ENCODE peak calls at places on chromosomes 5 and 9, in four cellular contexts. M is upper lobe of right lung, R is gastrocnemius medialis, Q is HFFc6. W is an unnamed sample.

GRCh38 chr5:158039911-158040347 is 181.0 kb upstream of the CLINT1 start:
- DNase-seq in R (no peak), Q (no peak), M (no peak), W (no peak)

GRCh38 chr5:143501176-143501840 is 97.8 kb upstream of the NR3C1 start:
- DNase-seq in Q (peak; percentile 13), M (no peak), R (peak; percentile 31), W (no peak)

GRCh38 chr5:76544268-76544926 is 78.8 kb downstream of the F2RL2 start:
- DNase-seq in R (no peak), Q (peak; percentile 6), M (no peak), W (no peak)

GRCh38 chr5:145403959-145404358 is 431.2 kb downstream of the PRELID2 start:
- DNase-seq in R (no peak), M (no peak), Q (no peak), W (no peak)

GRCh38 chr5:54956922-54957321 is 28.5 kb downstream of the ESM1 start:
- DNase-seq in R (no peak), M (no peak), Q (no peak), W (no peak)

GRCh38 chr5:133245191-133246052 is 193.6 kb downstream of the HSPA4 start:
- DNase-seq in M (no peak), R (peak; percentile 52), Q (peak; percentile 88), W (no peak)

GRCh38 chr9:6171667-6172066 is 43.9 kb upstream of the IL33 start:
- DNase-seq in Q (no peak), R (no peak), M (no peak), W (no peak)

GRCh38 chr9:98549401-98549800 is 159.3 kb downstream of the GABBR2 start:
- DNase-seq in R (no peak), M (no peak), Q (no peak), W (no peak)